ENCODE peak calls at places on chromosome 20, in four cellular contexts. One of them, this sample, is unnamed.
A peak's percentile ranks its signal among the peaks of the same experiment; 100 is the strongest.

GRCh38 chr20:51513545-51513944 is 29.0 kb downstream of the NFATC2 start:
- DNase-seq in psoas muscle: no peak
- DNase-seq in left colon: no peak
- DNase-seq in KBM-7: no peak
- DNase-seq in this sample: no peak

GRCh38 chr20:54017846-54018245 is 52.5 kb downstream of the BCAS1 start:
- DNase-seq in psoas muscle: no peak
- DNase-seq in left colon: no peak
- DNase-seq in KBM-7: no peak
- DNase-seq in this sample: peak; percentile 28

GRCh38 chr20:41734506-41734945 is 116.3 kb upstream of the CHD6 start:
- DNase-seq in psoas muscle: no peak
- DNase-seq in left colon: peak; percentile 31
- DNase-seq in KBM-7: peak; percentile 60
- DNase-seq in this sample: peak; percentile 50

GRCh38 chr20:13571662-13572061 is 67.1 kb downstream of the TASP1 start:
- DNase-seq in psoas muscle: no peak
- DNase-seq in left colon: no peak
- DNase-seq in KBM-7: no peak
- DNase-seq in this sample: no peak

GRCh38 chr20:32822189-32822588 is 2.4 kb downstream of the MAPRE1 start:
- DNase-seq in psoas muscle: no peak
- DNase-seq in left colon: no peak
- DNase-seq in KBM-7: no peak
- DNase-seq in this sample: no peak

GRCh38 chr20:57342829-57343228 is 8.2 kb upstream of the RAE1 start:
- DNase-seq in psoas muscle: no peak
- DNase-seq in left colon: no peak
- DNase-seq in KBM-7: no peak
- DNase-seq in this sample: no peak

GRCh38 chr20:37564388-37565133 is 36.9 kb upstream of the BLCAP start:
- DNase-seq in psoas muscle: peak; percentile 66
- DNase-seq in left colon: no peak
- DNase-seq in KBM-7: peak; percentile 64
- DNase-seq in this sample: peak; percentile 53

GRCh38 chr20:37539956-37540455 is 12.3 kb upstream of the BLCAP start:
- DNase-seq in psoas muscle: no peak
- DNase-seq in left colon: no peak
- DNase-seq in KBM-7: peak; percentile 92
- DNase-seq in this sample: no peak

GRCh38 chr20:20412750-20413149 is 44.8 kb downstream of the INSM1 start:
- DNase-seq in psoas muscle: no peak
- DNase-seq in left colon: no peak
- DNase-seq in KBM-7: no peak
- DNase-seq in this sample: no peak

GRCh38 chr20:45336530-45337366 is 11.5 kb downstream of the SDC4 start:
- DNase-seq in psoas muscle: peak; percentile 87
- DNase-seq in left colon: peak; percentile 78
- DNase-seq in KBM-7: no peak
- DNase-seq in this sample: no peak

GRCh38 chr20:22686097-22686496 is 101.7 kb upstream of the FOXA2 start:
- DNase-seq in psoas muscle: peak; percentile 70
- DNase-seq in left colon: peak; percentile 47
- DNase-seq in KBM-7: peak; percentile 55
- DNase-seq in this sample: peak; percentile 51

This sample was measured in NAMALWA.